ENCODE peak calls at places on chromosome 17, in seven cellular contexts. C, P, Y, W, V, O and R are unnamed samples.

GRCh38 chr17:50833396-50834125 is 1.8 kb upstream of the WFIKKN2 start:
- DNase-seq in C (no peak), P (no peak), Y (no peak), W (no peak), V (no peak), O (no peak), R (no peak)

GRCh38 chr17:42783062-42783777 is 2.8 kb downstream of the WNK4 start:
- DNase-seq in C (no peak), P (peak; percentile 76), Y (no peak), W (peak; percentile 76), V (no peak), O (no peak), R (peak; percentile 61)

GRCh38 chr17:42363767-42364585 is 24.3 kb downstream of the STAT3 start:
- DNase-seq in C (peak; percentile 27), P (peak; percentile 71), Y (peak; percentile 25), W (no peak), V (no peak), O (no peak), R (peak; percentile 56)

GRCh38 chr17:49525831-49526741 is 31.0 kb downstream of the NGFR start:
- DNase-seq in C (no peak), P (no peak), Y (no peak), W (no peak), V (no peak), O (no peak), R (no peak)

GRCh38 chr17:35612924-35613521 is 25.9 kb downstream of the AP2B1 start:
- DNase-seq in C (peak; percentile 70), P (peak; percentile 77), Y (peak; percentile 72), W (no peak), V (peak; percentile 0), O (no peak), R (peak; percentile 54)

GRCh38 chr17:32192379-32192778 is 50.1 kb downstream of the RHOT1 start:
- DNase-seq in C (no peak), P (peak; percentile 6), Y (no peak), W (no peak), V (no peak), O (no peak), R (peak; percentile 19)

GRCh38 chr17:39607851-39608130 is at the start of gene NEUROD2:
- DNase-seq in C (no peak), P (no peak), Y (no peak), W (no peak), V (no peak), O (no peak), R (no peak)

GRCh38 chr17:48718162-48718780 is 4.0 kb downstream of the PRAC1 start:
- DNase-seq in C (peak; percentile 39), P (no peak), Y (no peak), W (no peak), V (no peak), O (no peak), R (no peak)

GRCh38 chr17:74354123-74354522 is 7.5 kb downstream of the BTBD17 start:
- DNase-seq in C (peak; percentile 83), P (no peak), Y (peak; percentile 79), W (no peak), V (no peak), O (no peak), R (no peak)

GRCh38 chr17:30267625-30268024 is 24.1 kb downstream of the BLMH start:
- DNase-seq in C (no peak), P (peak; percentile 37), Y (no peak), W (no peak), V (no peak), O (no peak), R (peak; percentile 29)

GRCh38 chr17:6327007-6327406 is 107.9 kb downstream of the AIPL1 start:
- DNase-seq in C (peak; percentile 8), P (no peak), Y (no peak), W (no peak), V (no peak), O (no peak), R (no peak)

GRCh38 chr17:81395600-81396277 is 482 bp downstream of the BAHCC1 start:
- DNase-seq in C (no peak), P (no peak), Y (no peak), W (no peak), V (no peak), O (no peak), R (no peak)

GRCh38 chr17:74759941-74760340 is 11.5 kb downstream of the NHERF1 start:
- DNase-seq in C (no peak), P (no peak), Y (no peak), W (no peak), V (no peak), O (no peak), R (no peak)

GRCh38 chr17:65918450-65918849 is 273.5 kb downstream of the CEP112 start:
- DNase-seq in C (no peak), P (peak; percentile 46), Y (no peak), W (no peak), V (no peak), O (no peak), R (no peak)

GRCh38 chr17:76000016-76000754 is 470 bp upstream of the CDK3 start:
- DNase-seq in C (peak; percentile 83), P (peak; percentile 40), Y (peak; percentile 75), W (no peak), V (no peak), O (peak; percentile 37), R (peak; percentile 19)

GRCh38 chr17:54882371-54882770 is 18.3 kb upstream of the TOM1L1 start:
- DNase-seq in C (no peak), P (no peak), Y (no peak), W (no peak), V (no peak), O (no peak), R (no peak)

GRCh38 chr17:55157165-55157564 is 107.6 kb upstream of the HLF start:
- DNase-seq in C (no peak), P (peak; percentile 44), Y (no peak), W (no peak), V (no peak), O (no peak), R (no peak)

GRCh38 chr17:1720856-1721386 is 3.6 kb upstream of the WDR81 start:
- DNase-seq in C (peak; percentile 82), P (peak; percentile 71), Y (peak; percentile 84), W (no peak), V (no peak), O (peak; percentile 56), R (peak; percentile 33)